ENCODE peak calls at places on chromosomes 12 and 14, in eight cellular contexts. R is heart left ventricle, K is H1, W is DND-41, H is IMR-90, S is lower lobe of right lung, J is A549, G is lung. D is an unnamed sample.
A peak's percentile ranks its signal among the peaks of the same experiment; 100 is the strongest.

GRCh38 chr12:122250536-122250935 is 15.8 kb downstream of the VPS33A start:
- DNase-seq in H (no peak), G (no peak), S (no peak), J (no peak), K (no peak), R (no peak), W (no peak), D (no peak)

GRCh38 chr14:105492966-105493871 is 2.2 kb downstream of the TEDC1 start:
- DNase-seq in J (no peak), R (peak; percentile 62), W (no peak), G (no peak), K (no peak), S (peak; percentile 46), H (no peak), D (peak; percentile 4)

GRCh38 chr14:105343194-105343593 is 28.6 kb downstream of the PACS2 start:
- DNase-seq in K (no peak), H (peak; percentile 56), R (no peak), J (no peak), W (no peak), G (no peak), S (no peak), D (no peak)

GRCh38 chr12:124740691-124741137 is 123.0 kb downstream of the SCARB1 start:
- DNase-seq in H (peak; percentile 66), J (no peak), G (no peak), W (peak; percentile 44), R (no peak), K (no peak), S (no peak), D (peak; percentile 64)

GRCh38 chr14:88463318-88463717 is 77.9 kb downstream of the SPATA7 start:
- DNase-seq in W (peak; percentile 18), G (no peak), S (no peak), J (peak; percentile 39), H (no peak), R (no peak), K (no peak), D (no peak)

GRCh38 chr12:95611676-95612309 is 60.5 kb upstream of the USP44 start:
- DNase-seq in J (no peak), R (no peak), K (no peak), S (no peak), G (no peak), H (peak; percentile 74), W (no peak), D (no peak)

GRCh38 chr14:89418452-89418851 is 1.4 kb upstream of the FOXN3 start:
- DNase-seq in W (no peak), J (no peak), R (no peak), K (no peak), S (no peak), G (no peak), H (no peak), D (peak; percentile 46)

GRCh38 chr12:89064780-89065179 is 287.5 kb downstream of the DUSP6 start:
- DNase-seq in K (no peak), R (no peak), J (no peak), G (no peak), W (no peak), H (peak; percentile 71), S (no peak), D (no peak)

GRCh38 chr14:89284368-89285058 is 132.5 kb downstream of the FOXN3 start:
- DNase-seq in J (no peak), W (no peak), S (no peak), K (no peak), G (no peak), H (peak; percentile 63), R (no peak), D (no peak)

GRCh38 chr12:82625523-82625922 is 61.2 kb upstream of the TMTC2 start:
- DNase-seq in R (no peak), J (no peak), K (no peak), W (no peak), H (no peak), S (no peak), G (no peak), D (no peak)

GRCh38 chr12:9340422-9341259 is 132.4 kb upstream of the PZP start:
- DNase-seq in G (no peak), W (no peak), H (peak; percentile 92), K (no peak), J (no peak), S (no peak), R (no peak), D (no peak)

GRCh38 chr14:38786921-38787320 is 316.1 kb downstream of the SEC23A start:
- DNase-seq in K (no peak), H (no peak), J (no peak), R (no peak), G (no peak), W (no peak), S (no peak), D (no peak)

GRCh38 chr14:89444044-89444443 is 27.0 kb upstream of the FOXN3 start:
- DNase-seq in H (no peak), G (no peak), R (no peak), W (no peak), K (no peak), J (no peak), S (no peak), D (no peak)

GRCh38 chr14:43140453-43140852 is 1366.6 kb downstream of the FSCB start:
- DNase-seq in J (no peak), K (no peak), G (no peak), R (no peak), W (no peak), S (no peak), H (no peak), D (no peak)

GRCh38 chr12:115203661-115204060 is 519.7 kb upstream of the TBX3 start:
- DNase-seq in W (no peak), K (no peak), G (no peak), R (no peak), H (peak; percentile 59), J (no peak), S (no peak), D (no peak)

GRCh38 chr12:71187379-71187778 is 29.6 kb upstream of the TSPAN8 start:
- DNase-seq in S (no peak), K (no peak), J (no peak), H (no peak), R (no peak), W (no peak), G (no peak), D (no peak)

GRCh38 chr12:57726884-57727757 is 11.4 kb downstream of the AGAP2 start:
- DNase-seq in H (no peak), S (peak; percentile 66), W (no peak), R (peak; percentile 81), K (peak; percentile 77), G (no peak), J (no peak), D (no peak)

GRCh38 chr14:101235042-101235871 is 326.0 kb upstream of the DIO3 start:
- DNase-seq in G (peak; percentile 53), H (peak; percentile 32), R (no peak), K (peak; percentile 89), J (peak; percentile 78), S (peak; percentile 69), W (peak; percentile 66), D (no peak)

GRCh38 chr12:131473721-131474709 is 236.9 kb upstream of the SFSWAP start:
- DNase-seq in G (no peak), K (peak; percentile 57), S (no peak), H (no peak), J (no peak), R (no peak), W (no peak), D (no peak)

GRCh38 chr14:52078093-52078492 is 9.2 kb upstream of the NID2 start:
- DNase-seq in G (no peak), S (no peak), W (no peak), R (no peak), K (no peak), J (no peak), H (peak; percentile 82), D (no peak)

GRCh38 chr12:92702754-92703679 is at the start of gene PLEKHG7:
- DNase-seq in G (no peak), K (no peak), R (no peak), S (no peak), H (no peak), J (no peak), W (no peak), D (no peak)

GRCh38 chr14:100051103-100051502 is 14.1 kb upstream of the EVL start:
- DNase-seq in K (no peak), J (no peak), S (no peak), G (no peak), H (no peak), R (no peak), W (no peak), D (no peak)
- H3K27ac ChIP-seq in K (no peak overlapping the region), J (no peak overlapping the region), S (no peak overlapping the region), G (no peak overlapping the region), H (no peak overlapping the region), R (no peak overlapping the region), W (no peak overlapping the region), D (no peak overlapping the region)

DNA sequence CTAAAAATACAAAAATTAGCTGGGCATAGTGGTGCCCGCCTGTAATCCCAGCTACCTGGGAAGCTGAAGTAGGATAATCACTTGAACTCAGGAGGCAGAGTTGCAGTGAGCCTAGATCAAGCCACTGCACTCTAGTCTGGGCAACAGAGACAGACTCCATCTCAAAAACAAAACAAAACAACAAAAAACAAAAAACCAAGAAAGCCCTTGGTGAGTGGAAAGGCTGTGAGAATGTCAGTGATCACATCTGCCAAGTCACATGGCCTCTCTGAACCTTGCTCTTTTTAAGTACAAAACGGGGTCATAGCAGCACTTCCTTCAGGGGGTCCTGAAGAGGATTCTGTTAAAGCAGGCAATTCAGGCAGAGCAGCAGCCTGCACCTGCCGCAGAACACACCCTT is 9.7 kb downstream of the RPS6KL1 start:
- DNase-seq in W (no peak), H (no peak), R (no peak), K (no peak), S (no peak), G (no peak), J (no peak), D (no peak)
- H3K27ac ChIP-seq in W (no peak overlapping the region), H (no peak overlapping the region), R (no peak overlapping the region), K (no peak overlapping the region), S (no peak overlapping the region), G (no peak overlapping the region), J (no peak overlapping the region), D (no peak overlapping the region)

GRCh38 chr12:65740873-65741600 is 83.2 kb upstream of the HMGA2 start:
- DNase-seq in H (peak; percentile 74), J (peak; percentile 82), K (peak; percentile 99), S (peak; percentile 70), W (no peak), G (peak; percentile 51), R (peak; percentile 86), D (no peak)
- H3K27ac ChIP-seq in H (peak overlapping the region; percentile 76), J (peak overlapping the region; percentile 88), K (peak overlapping the region; percentile 23), S (no peak overlapping the region), W (no peak overlapping the region), G (no peak overlapping the region), R (no peak overlapping the region), D (no peak overlapping the region)

DNA sequence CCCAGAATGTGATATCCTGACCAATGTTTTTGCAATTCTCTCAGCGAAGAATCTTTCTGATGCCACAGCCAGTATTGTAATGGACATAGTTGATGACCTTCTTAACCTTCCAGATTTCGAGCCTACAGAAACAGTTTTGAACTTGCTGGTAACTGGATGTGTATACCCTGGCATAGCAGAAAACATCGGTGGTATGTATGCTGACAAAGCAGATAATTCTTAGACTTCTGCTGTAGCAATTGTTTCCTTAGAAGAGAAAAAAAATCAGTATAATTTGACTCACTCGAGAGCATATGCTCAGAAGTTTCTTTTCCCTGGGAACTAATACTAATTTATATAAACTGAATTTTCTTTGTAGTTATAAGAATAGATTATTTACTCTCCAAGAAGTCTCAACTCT is 58.2 kb downstream of the UTP20 start:
- DNase-seq in J (no peak), G (no peak), R (no peak), W (no peak), S (no peak), H (no peak), K (no peak), D (no peak)
- H3K27ac ChIP-seq in J (no peak overlapping the region), G (no peak overlapping the region), R (no peak overlapping the region), W (no peak overlapping the region), S (no peak overlapping the region), H (no peak overlapping the region), K (no peak overlapping the region), D (no peak overlapping the region)